ENCODE peak calls at places on chromosomes 13 and 19, in ten cellular contexts. One of them, this sample, is unnamed.

GRCh38 chr13:86000546-86000945 is 201.3 kb upstream of the SLITRK6 start:
- DNase-seq in Right ventricle myocardium superior: no peak
- DNase-seq in AG09319: no peak
- DNase-seq in osteoblast: no peak
- DNase-seq in T1000: no peak
- DNase-seq in activated CD4-positive, CD25-positive, alpha-beta regulatory T cell treated with anti-CD3 and anti-CD28 coated beads, Interleukin-2, amount 50 U/mL, for 16 hours: no peak
- DNase-seq in iPS-NIHi11: no peak
- DNase-seq in stimulated activated CD4-positive, alpha-beta T cell treated with anti-CD3 and anti-CD28 coated beads, Interleukin-2, amount 100 ng/mL, for 4 hours: no peak
- DNase-seq in activated CD4-positive, alpha-beta T cell treated with anti-CD3 and anti-CD28 coated beads for 36 hours: no peak
- DNase-seq in stimulated activated CD8-positive, alpha-beta memory T cell treated with anti-CD3 and anti-CD28 coated beads, Interleukin-15, amount 100 ng/mL, for 1 hour: no peak
- DNase-seq in this sample: no peak

GRCh38 chr13:71536201-71536600 is 330.8 kb downstream of the DACH1 start:
- DNase-seq in AG09319: no peak
- DNase-seq in iPS-NIHi11: no peak
- DNase-seq in activated CD4-positive, CD25-positive, alpha-beta regulatory T cell treated with anti-CD3 and anti-CD28 coated beads, Interleukin-2, amount 50 U/mL, for 16 hours: no peak
- DNase-seq in stimulated activated CD4-positive, alpha-beta T cell treated with anti-CD3 and anti-CD28 coated beads, Interleukin-2, amount 100 ng/mL, for 4 hours: no peak
- DNase-seq in Right ventricle myocardium superior: no peak
- DNase-seq in T1000: no peak
- DNase-seq in activated CD4-positive, alpha-beta T cell treated with anti-CD3 and anti-CD28 coated beads for 36 hours: no peak
- DNase-seq in stimulated activated CD8-positive, alpha-beta memory T cell treated with anti-CD3 and anti-CD28 coated beads, Interleukin-15, amount 100 ng/mL, for 1 hour: no peak
- DNase-seq in osteoblast: no peak
- DNase-seq in this sample: no peak

GRCh38 chr19:35856546-35857149 is at the start of gene KIRREL2:
- DNase-seq in AG09319: no peak
- DNase-seq in iPS-NIHi11: peak
- DNase-seq in T1000: no peak
- DNase-seq in osteoblast: peak
- DNase-seq in activated CD4-positive, alpha-beta T cell treated with anti-CD3 and anti-CD28 coated beads for 36 hours: peak
- DNase-seq in stimulated activated CD8-positive, alpha-beta memory T cell treated with anti-CD3 and anti-CD28 coated beads, Interleukin-15, amount 100 ng/mL, for 1 hour: no peak
- DNase-seq in activated CD4-positive, CD25-positive, alpha-beta regulatory T cell treated with anti-CD3 and anti-CD28 coated beads, Interleukin-2, amount 50 U/mL, for 16 hours: no peak
- DNase-seq in Right ventricle myocardium superior: no peak
- DNase-seq in stimulated activated CD4-positive, alpha-beta T cell treated with anti-CD3 and anti-CD28 coated beads, Interleukin-2, amount 100 ng/mL, for 4 hours: no peak
- DNase-seq in this sample: peak

GRCh38 chr13:47632311-47632710 is 368.8 kb downstream of the SUCLA2 start:
- DNase-seq in activated CD4-positive, alpha-beta T cell treated with anti-CD3 and anti-CD28 coated beads for 36 hours: no peak
- DNase-seq in iPS-NIHi11: no peak
- DNase-seq in stimulated activated CD8-positive, alpha-beta memory T cell treated with anti-CD3 and anti-CD28 coated beads, Interleukin-15, amount 100 ng/mL, for 1 hour: no peak
- DNase-seq in activated CD4-positive, CD25-positive, alpha-beta regulatory T cell treated with anti-CD3 and anti-CD28 coated beads, Interleukin-2, amount 50 U/mL, for 16 hours: no peak
- DNase-seq in osteoblast: no peak
- DNase-seq in T1000: no peak
- DNase-seq in AG09319: no peak
- DNase-seq in Right ventricle myocardium superior: no peak
- DNase-seq in stimulated activated CD4-positive, alpha-beta T cell treated with anti-CD3 and anti-CD28 coated beads, Interleukin-2, amount 100 ng/mL, for 4 hours: no peak
- DNase-seq in this sample: no peak

GRCh38 chr19:41753936-41754529 is 1.3 kb upstream of the CEACAM6 start:
- DNase-seq in T1000: no peak
- DNase-seq in AG09319: no peak
- DNase-seq in osteoblast: no peak
- DNase-seq in Right ventricle myocardium superior: no peak
- DNase-seq in iPS-NIHi11: peak
- DNase-seq in stimulated activated CD4-positive, alpha-beta T cell treated with anti-CD3 and anti-CD28 coated beads, Interleukin-2, amount 100 ng/mL, for 4 hours: peak
- DNase-seq in activated CD4-positive, CD25-positive, alpha-beta regulatory T cell treated with anti-CD3 and anti-CD28 coated beads, Interleukin-2, amount 50 U/mL, for 16 hours: peak
- DNase-seq in stimulated activated CD8-positive, alpha-beta memory T cell treated with anti-CD3 and anti-CD28 coated beads, Interleukin-15, amount 100 ng/mL, for 1 hour: peak
- DNase-seq in activated CD4-positive, alpha-beta T cell treated with anti-CD3 and anti-CD28 coated beads for 36 hours: peak
- DNase-seq in this sample: peak

GRCh38 chr13:41694902-41695301 is 237.6 kb downstream of the RGCC start:
- DNase-seq in stimulated activated CD8-positive, alpha-beta memory T cell treated with anti-CD3 and anti-CD28 coated beads, Interleukin-15, amount 100 ng/mL, for 1 hour: no peak
- DNase-seq in activated CD4-positive, CD25-positive, alpha-beta regulatory T cell treated with anti-CD3 and anti-CD28 coated beads, Interleukin-2, amount 50 U/mL, for 16 hours: no peak
- DNase-seq in Right ventricle myocardium superior: peak
- DNase-seq in T1000: no peak
- DNase-seq in osteoblast: peak
- DNase-seq in iPS-NIHi11: no peak
- DNase-seq in activated CD4-positive, alpha-beta T cell treated with anti-CD3 and anti-CD28 coated beads for 36 hours: no peak
- DNase-seq in AG09319: peak
- DNase-seq in stimulated activated CD4-positive, alpha-beta T cell treated with anti-CD3 and anti-CD28 coated beads, Interleukin-2, amount 100 ng/mL, for 4 hours: no peak
- DNase-seq in this sample: no peak

GRCh38 chr13:93352616-93353015 is 126.0 kb downstream of the GPC6 start:
- DNase-seq in iPS-NIHi11: no peak
- DNase-seq in stimulated activated CD4-positive, alpha-beta T cell treated with anti-CD3 and anti-CD28 coated beads, Interleukin-2, amount 100 ng/mL, for 4 hours: no peak
- DNase-seq in AG09319: no peak
- DNase-seq in Right ventricle myocardium superior: no peak
- DNase-seq in T1000: no peak
- DNase-seq in activated CD4-positive, alpha-beta T cell treated with anti-CD3 and anti-CD28 coated beads for 36 hours: no peak
- DNase-seq in osteoblast: no peak
- DNase-seq in stimulated activated CD8-positive, alpha-beta memory T cell treated with anti-CD3 and anti-CD28 coated beads, Interleukin-15, amount 100 ng/mL, for 1 hour: no peak
- DNase-seq in activated CD4-positive, CD25-positive, alpha-beta regulatory T cell treated with anti-CD3 and anti-CD28 coated beads, Interleukin-2, amount 50 U/mL, for 16 hours: no peak
- DNase-seq in this sample: no peak

GRCh38 chr19:40907968-40908735 is 26.1 kb upstream of the CYP2A7 start:
- DNase-seq in stimulated activated CD4-positive, alpha-beta T cell treated with anti-CD3 and anti-CD28 coated beads, Interleukin-2, amount 100 ng/mL, for 4 hours: peak
- DNase-seq in Right ventricle myocardium superior: no peak
- DNase-seq in T1000: no peak
- DNase-seq in osteoblast: peak
- DNase-seq in activated CD4-positive, CD25-positive, alpha-beta regulatory T cell treated with anti-CD3 and anti-CD28 coated beads, Interleukin-2, amount 50 U/mL, for 16 hours: peak
- DNase-seq in activated CD4-positive, alpha-beta T cell treated with anti-CD3 and anti-CD28 coated beads for 36 hours: peak
- DNase-seq in stimulated activated CD8-positive, alpha-beta memory T cell treated with anti-CD3 and anti-CD28 coated beads, Interleukin-15, amount 100 ng/mL, for 1 hour: peak
- DNase-seq in AG09319: no peak
- DNase-seq in iPS-NIHi11: peak
- DNase-seq in this sample: peak

GRCh38 chr13:99812611-99813010 is 159.0 kb downstream of the ZIC5 start:
- DNase-seq in activated CD4-positive, CD25-positive, alpha-beta regulatory T cell treated with anti-CD3 and anti-CD28 coated beads, Interleukin-2, amount 50 U/mL, for 16 hours: no peak
- DNase-seq in Right ventricle myocardium superior: no peak
- DNase-seq in osteoblast: peak
- DNase-seq in AG09319: no peak
- DNase-seq in stimulated activated CD4-positive, alpha-beta T cell treated with anti-CD3 and anti-CD28 coated beads, Interleukin-2, amount 100 ng/mL, for 4 hours: no peak
- DNase-seq in stimulated activated CD8-positive, alpha-beta memory T cell treated with anti-CD3 and anti-CD28 coated beads, Interleukin-15, amount 100 ng/mL, for 1 hour: no peak
- DNase-seq in activated CD4-positive, alpha-beta T cell treated with anti-CD3 and anti-CD28 coated beads for 36 hours: no peak
- DNase-seq in T1000: peak
- DNase-seq in iPS-NIHi11: no peak
- DNase-seq in this sample: no peak

GRCh38 chr13:106096661-106097092 is 438.8 kb downstream of the EFNB2 start:
- DNase-seq in iPS-NIHi11: no peak
- DNase-seq in stimulated activated CD8-positive, alpha-beta memory T cell treated with anti-CD3 and anti-CD28 coated beads, Interleukin-15, amount 100 ng/mL, for 1 hour: no peak
- DNase-seq in AG09319: no peak
- DNase-seq in T1000: no peak
- DNase-seq in Right ventricle myocardium superior: no peak
- DNase-seq in activated CD4-positive, alpha-beta T cell treated with anti-CD3 and anti-CD28 coated beads for 36 hours: no peak
- DNase-seq in osteoblast: peak
- DNase-seq in stimulated activated CD4-positive, alpha-beta T cell treated with anti-CD3 and anti-CD28 coated beads, Interleukin-2, amount 100 ng/mL, for 4 hours: no peak
- DNase-seq in activated CD4-positive, CD25-positive, alpha-beta regulatory T cell treated with anti-CD3 and anti-CD28 coated beads, Interleukin-2, amount 50 U/mL, for 16 hours: no peak
- DNase-seq in this sample: no peak

GRCh38 chr13:51955281-51955771 is 55.9 kb downstream of the ATP7B start:
- DNase-seq in stimulated activated CD8-positive, alpha-beta memory T cell treated with anti-CD3 and anti-CD28 coated beads, Interleukin-15, amount 100 ng/mL, for 1 hour: no peak
- DNase-seq in T1000: no peak
- DNase-seq in activated CD4-positive, alpha-beta T cell treated with anti-CD3 and anti-CD28 coated beads for 36 hours: no peak
- DNase-seq in Right ventricle myocardium superior: no peak
- DNase-seq in osteoblast: no peak
- DNase-seq in activated CD4-positive, CD25-positive, alpha-beta regulatory T cell treated with anti-CD3 and anti-CD28 coated beads, Interleukin-2, amount 50 U/mL, for 16 hours: no peak
- DNase-seq in iPS-NIHi11: no peak
- DNase-seq in stimulated activated CD4-positive, alpha-beta T cell treated with anti-CD3 and anti-CD28 coated beads, Interleukin-2, amount 100 ng/mL, for 4 hours: no peak
- DNase-seq in AG09319: no peak
- DNase-seq in this sample: no peak

GRCh38 chr19:33864311-33864850 is 67.7 kb downstream of the KCTD15 start:
- DNase-seq in activated CD4-positive, CD25-positive, alpha-beta regulatory T cell treated with anti-CD3 and anti-CD28 coated beads, Interleukin-2, amount 50 U/mL, for 16 hours: no peak
- DNase-seq in Right ventricle myocardium superior: no peak
- DNase-seq in iPS-NIHi11: no peak
- DNase-seq in AG09319: no peak
- DNase-seq in activated CD4-positive, alpha-beta T cell treated with anti-CD3 and anti-CD28 coated beads for 36 hours: no peak
- DNase-seq in osteoblast: no peak
- DNase-seq in T1000: no peak
- DNase-seq in stimulated activated CD8-positive, alpha-beta memory T cell treated with anti-CD3 and anti-CD28 coated beads, Interleukin-15, amount 100 ng/mL, for 1 hour: no peak
- DNase-seq in stimulated activated CD4-positive, alpha-beta T cell treated with anti-CD3 and anti-CD28 coated beads, Interleukin-2, amount 100 ng/mL, for 4 hours: no peak
- DNase-seq in this sample: no peak

GRCh38 chr13:56396318-56396717 is 744.4 kb upstream of the PRR20A start:
- DNase-seq in osteoblast: no peak
- DNase-seq in AG09319: no peak
- DNase-seq in activated CD4-positive, CD25-positive, alpha-beta regulatory T cell treated with anti-CD3 and anti-CD28 coated beads, Interleukin-2, amount 50 U/mL, for 16 hours: no peak
- DNase-seq in stimulated activated CD4-positive, alpha-beta T cell treated with anti-CD3 and anti-CD28 coated beads, Interleukin-2, amount 100 ng/mL, for 4 hours: no peak
- DNase-seq in Right ventricle myocardium superior: no peak
- DNase-seq in T1000: no peak
- DNase-seq in iPS-NIHi11: no peak
- DNase-seq in stimulated activated CD8-positive, alpha-beta memory T cell treated with anti-CD3 and anti-CD28 coated beads, Interleukin-15, amount 100 ng/mL, for 1 hour: no peak
- DNase-seq in activated CD4-positive, alpha-beta T cell treated with anti-CD3 and anti-CD28 coated beads for 36 hours: no peak
- DNase-seq in this sample: no peak

GRCh38 chr19:44598880-44599279 is 14.5 kb upstream of the IGSF23 start:
- DNase-seq in stimulated activated CD4-positive, alpha-beta T cell treated with anti-CD3 and anti-CD28 coated beads, Interleukin-2, amount 100 ng/mL, for 4 hours: no peak
- DNase-seq in AG09319: no peak
- DNase-seq in Right ventricle myocardium superior: no peak
- DNase-seq in stimulated activated CD8-positive, alpha-beta memory T cell treated with anti-CD3 and anti-CD28 coated beads, Interleukin-15, amount 100 ng/mL, for 1 hour: no peak
- DNase-seq in T1000: no peak
- DNase-seq in activated CD4-positive, CD25-positive, alpha-beta regulatory T cell treated with anti-CD3 and anti-CD28 coated beads, Interleukin-2, amount 50 U/mL, for 16 hours: no peak
- DNase-seq in activated CD4-positive, alpha-beta T cell treated with anti-CD3 and anti-CD28 coated beads for 36 hours: no peak
- DNase-seq in osteoblast: no peak
- DNase-seq in iPS-NIHi11: no peak
- DNase-seq in this sample: no peak

GRCh38 chr19:45253396-45254027 is 2.4 kb downstream of the MARK4 start:
- DNase-seq in activated CD4-positive, alpha-beta T cell treated with anti-CD3 and anti-CD28 coated beads for 36 hours: peak
- DNase-seq in T1000: no peak
- DNase-seq in iPS-NIHi11: no peak
- DNase-seq in stimulated activated CD8-positive, alpha-beta memory T cell treated with anti-CD3 and anti-CD28 coated beads, Interleukin-15, amount 100 ng/mL, for 1 hour: no peak
- DNase-seq in osteoblast: peak
- DNase-seq in AG09319: no peak
- DNase-seq in activated CD4-positive, CD25-positive, alpha-beta regulatory T cell treated with anti-CD3 and anti-CD28 coated beads, Interleukin-2, amount 50 U/mL, for 16 hours: no peak
- DNase-seq in stimulated activated CD4-positive, alpha-beta T cell treated with anti-CD3 and anti-CD28 coated beads, Interleukin-2, amount 100 ng/mL, for 4 hours: no peak
- DNase-seq in Right ventricle myocardium superior: no peak
- DNase-seq in this sample: no peak

GRCh38 chr13:80199585-80200292 is 141.2 kb downstream of the SPRY2 start:
- DNase-seq in stimulated activated CD8-positive, alpha-beta memory T cell treated with anti-CD3 and anti-CD28 coated beads, Interleukin-15, amount 100 ng/mL, for 1 hour: no peak
- DNase-seq in stimulated activated CD4-positive, alpha-beta T cell treated with anti-CD3 and anti-CD28 coated beads, Interleukin-2, amount 100 ng/mL, for 4 hours: no peak
- DNase-seq in activated CD4-positive, CD25-positive, alpha-beta regulatory T cell treated with anti-CD3 and anti-CD28 coated beads, Interleukin-2, amount 50 U/mL, for 16 hours: no peak
- DNase-seq in T1000: no peak
- DNase-seq in iPS-NIHi11: no peak
- DNase-seq in activated CD4-positive, alpha-beta T cell treated with anti-CD3 and anti-CD28 coated beads for 36 hours: no peak
- DNase-seq in AG09319: no peak
- DNase-seq in osteoblast: no peak
- DNase-seq in Right ventricle myocardium superior: no peak
- DNase-seq in this sample: no peak

GRCh38 chr19:35601971-35602370 is 10.6 kb upstream of the HAUS5 start:
- DNase-seq in iPS-NIHi11: no peak
- DNase-seq in activated CD4-positive, alpha-beta T cell treated with anti-CD3 and anti-CD28 coated beads for 36 hours: no peak
- DNase-seq in AG09319: no peak
- DNase-seq in Right ventricle myocardium superior: no peak
- DNase-seq in activated CD4-positive, CD25-positive, alpha-beta regulatory T cell treated with anti-CD3 and anti-CD28 coated beads, Interleukin-2, amount 50 U/mL, for 16 hours: no peak
- DNase-seq in stimulated activated CD4-positive, alpha-beta T cell treated with anti-CD3 and anti-CD28 coated beads, Interleukin-2, amount 100 ng/mL, for 4 hours: no peak
- DNase-seq in T1000: no peak
- DNase-seq in osteoblast: no peak
- DNase-seq in stimulated activated CD8-positive, alpha-beta memory T cell treated with anti-CD3 and anti-CD28 coated beads, Interleukin-15, amount 100 ng/mL, for 1 hour: no peak
- DNase-seq in this sample: no peak

GRCh38 chr13:109804654-109805053 is 18.3 kb upstream of the IRS2 start:
- DNase-seq in T1000: no peak
- DNase-seq in AG09319: no peak
- DNase-seq in iPS-NIHi11: no peak
- DNase-seq in activated CD4-positive, alpha-beta T cell treated with anti-CD3 and anti-CD28 coated beads for 36 hours: no peak
- DNase-seq in stimulated activated CD8-positive, alpha-beta memory T cell treated with anti-CD3 and anti-CD28 coated beads, Interleukin-15, amount 100 ng/mL, for 1 hour: no peak
- DNase-seq in activated CD4-positive, CD25-positive, alpha-beta regulatory T cell treated with anti-CD3 and anti-CD28 coated beads, Interleukin-2, amount 50 U/mL, for 16 hours: no peak
- DNase-seq in stimulated activated CD4-positive, alpha-beta T cell treated with anti-CD3 and anti-CD28 coated beads, Interleukin-2, amount 100 ng/mL, for 4 hours: no peak
- DNase-seq in osteoblast: no peak
- DNase-seq in Right ventricle myocardium superior: no peak
- DNase-seq in this sample: peak

GRCh38 chr19:51777570-51778460 is 16.8 kb downstream of the FPR2 start:
- DNase-seq in activated CD4-positive, alpha-beta T cell treated with anti-CD3 and anti-CD28 coated beads for 36 hours: peak
- DNase-seq in Right ventricle myocardium superior: peak
- DNase-seq in T1000: peak
- DNase-seq in AG09319: peak
- DNase-seq in stimulated activated CD4-positive, alpha-beta T cell treated with anti-CD3 and anti-CD28 coated beads, Interleukin-2, amount 100 ng/mL, for 4 hours: peak
- DNase-seq in stimulated activated CD8-positive, alpha-beta memory T cell treated with anti-CD3 and anti-CD28 coated beads, Interleukin-15, amount 100 ng/mL, for 1 hour: peak
- DNase-seq in osteoblast: no peak
- DNase-seq in iPS-NIHi11: peak
- DNase-seq in activated CD4-positive, CD25-positive, alpha-beta regulatory T cell treated with anti-CD3 and anti-CD28 coated beads, Interleukin-2, amount 50 U/mL, for 16 hours: peak
- DNase-seq in this sample: peak

GRCh38 chr13:40084934-40085333 is 429.5 kb downstream of the COG6 start:
- DNase-seq in Right ventricle myocardium superior: no peak
- DNase-seq in activated CD4-positive, CD25-positive, alpha-beta regulatory T cell treated with anti-CD3 and anti-CD28 coated beads, Interleukin-2, amount 50 U/mL, for 16 hours: no peak
- DNase-seq in T1000: no peak
- DNase-seq in stimulated activated CD8-positive, alpha-beta memory T cell treated with anti-CD3 and anti-CD28 coated beads, Interleukin-15, amount 100 ng/mL, for 1 hour: no peak
- DNase-seq in stimulated activated CD4-positive, alpha-beta T cell treated with anti-CD3 and anti-CD28 coated beads, Interleukin-2, amount 100 ng/mL, for 4 hours: no peak
- DNase-seq in activated CD4-positive, alpha-beta T cell treated with anti-CD3 and anti-CD28 coated beads for 36 hours: no peak
- DNase-seq in iPS-NIHi11: no peak
- DNase-seq in AG09319: no peak
- DNase-seq in osteoblast: no peak
- DNase-seq in this sample: no peak

GRCh38 chr19:48614436-48615144 is at the start of gene FAM83E:
- DNase-seq in stimulated activated CD8-positive, alpha-beta memory T cell treated with anti-CD3 and anti-CD28 coated beads, Interleukin-15, amount 100 ng/mL, for 1 hour: no peak
- DNase-seq in Right ventricle myocardium superior: no peak
- DNase-seq in activated CD4-positive, CD25-positive, alpha-beta regulatory T cell treated with anti-CD3 and anti-CD28 coated beads, Interleukin-2, amount 50 U/mL, for 16 hours: no peak
- DNase-seq in activated CD4-positive, alpha-beta T cell treated with anti-CD3 and anti-CD28 coated beads for 36 hours: peak
- DNase-seq in stimulated activated CD4-positive, alpha-beta T cell treated with anti-CD3 and anti-CD28 coated beads, Interleukin-2, amount 100 ng/mL, for 4 hours: no peak
- DNase-seq in T1000: no peak
- DNase-seq in iPS-NIHi11: peak
- DNase-seq in AG09319: no peak
- DNase-seq in osteoblast: peak
- DNase-seq in this sample: peak

GRCh38 chr13:38483623-38484022 is 134.0 kb downstream of the UFM1 start:
- DNase-seq in AG09319: no peak
- DNase-seq in Right ventricle myocardium superior: no peak
- DNase-seq in stimulated activated CD4-positive, alpha-beta T cell treated with anti-CD3 and anti-CD28 coated beads, Interleukin-2, amount 100 ng/mL, for 4 hours: no peak
- DNase-seq in iPS-NIHi11: no peak
- DNase-seq in activated CD4-positive, alpha-beta T cell treated with anti-CD3 and anti-CD28 coated beads for 36 hours: no peak
- DNase-seq in osteoblast: no peak
- DNase-seq in T1000: no peak
- DNase-seq in stimulated activated CD8-positive, alpha-beta memory T cell treated with anti-CD3 and anti-CD28 coated beads, Interleukin-15, amount 100 ng/mL, for 1 hour: no peak
- DNase-seq in activated CD4-positive, CD25-positive, alpha-beta regulatory T cell treated with anti-CD3 and anti-CD28 coated beads, Interleukin-2, amount 50 U/mL, for 16 hours: no peak
- DNase-seq in this sample: no peak

GRCh38 chr13:91813255-91813654 is 414.8 kb downstream of the GPC5 start:
- DNase-seq in AG09319: no peak
- DNase-seq in stimulated activated CD4-positive, alpha-beta T cell treated with anti-CD3 and anti-CD28 coated beads, Interleukin-2, amount 100 ng/mL, for 4 hours: no peak
- DNase-seq in activated CD4-positive, alpha-beta T cell treated with anti-CD3 and anti-CD28 coated beads for 36 hours: no peak
- DNase-seq in activated CD4-positive, CD25-positive, alpha-beta regulatory T cell treated with anti-CD3 and anti-CD28 coated beads, Interleukin-2, amount 50 U/mL, for 16 hours: no peak
- DNase-seq in iPS-NIHi11: no peak
- DNase-seq in stimulated activated CD8-positive, alpha-beta memory T cell treated with anti-CD3 and anti-CD28 coated beads, Interleukin-15, amount 100 ng/mL, for 1 hour: no peak
- DNase-seq in T1000: no peak
- DNase-seq in Right ventricle myocardium superior: peak
- DNase-seq in osteoblast: no peak
- DNase-seq in this sample: no peak

GRCh38 chr19:48962029-48962848 is 2.9 kb upstream of the FTL start:
- DNase-seq in activated CD4-positive, CD25-positive, alpha-beta regulatory T cell treated with anti-CD3 and anti-CD28 coated beads, Interleukin-2, amount 50 U/mL, for 16 hours: no peak
- DNase-seq in iPS-NIHi11: no peak
- DNase-seq in AG09319: no peak
- DNase-seq in stimulated activated CD8-positive, alpha-beta memory T cell treated with anti-CD3 and anti-CD28 coated beads, Interleukin-15, amount 100 ng/mL, for 1 hour: no peak
- DNase-seq in stimulated activated CD4-positive, alpha-beta T cell treated with anti-CD3 and anti-CD28 coated beads, Interleukin-2, amount 100 ng/mL, for 4 hours: no peak
- DNase-seq in osteoblast: peak
- DNase-seq in Right ventricle myocardium superior: peak
- DNase-seq in T1000: no peak
- DNase-seq in activated CD4-positive, alpha-beta T cell treated with anti-CD3 and anti-CD28 coated beads for 36 hours: peak
- DNase-seq in this sample: peak

GRCh38 chr13:113087923-113088690 is 17.5 kb upstream of the F7 start:
- DNase-seq in iPS-NIHi11: no peak
- DNase-seq in AG09319: no peak
- DNase-seq in stimulated activated CD4-positive, alpha-beta T cell treated with anti-CD3 and anti-CD28 coated beads, Interleukin-2, amount 100 ng/mL, for 4 hours: no peak
- DNase-seq in stimulated activated CD8-positive, alpha-beta memory T cell treated with anti-CD3 and anti-CD28 coated beads, Interleukin-15, amount 100 ng/mL, for 1 hour: no peak
- DNase-seq in osteoblast: no peak
- DNase-seq in Right ventricle myocardium superior: peak
- DNase-seq in activated CD4-positive, alpha-beta T cell treated with anti-CD3 and anti-CD28 coated beads for 36 hours: no peak
- DNase-seq in activated CD4-positive, CD25-positive, alpha-beta regulatory T cell treated with anti-CD3 and anti-CD28 coated beads, Interleukin-2, amount 50 U/mL, for 16 hours: no peak
- DNase-seq in T1000: no peak
- DNase-seq in this sample: no peak

GRCh38 chr13:42110410-42111155 is 62.1 kb downstream of the DGKH start:
- DNase-seq in osteoblast: peak
- DNase-seq in T1000: no peak
- DNase-seq in iPS-NIHi11: peak
- DNase-seq in activated CD4-positive, CD25-positive, alpha-beta regulatory T cell treated with anti-CD3 and anti-CD28 coated beads, Interleukin-2, amount 50 U/mL, for 16 hours: peak
- DNase-seq in stimulated activated CD8-positive, alpha-beta memory T cell treated with anti-CD3 and anti-CD28 coated beads, Interleukin-15, amount 100 ng/mL, for 1 hour: peak
- DNase-seq in Right ventricle myocardium superior: no peak
- DNase-seq in activated CD4-positive, alpha-beta T cell treated with anti-CD3 and anti-CD28 coated beads for 36 hours: peak
- DNase-seq in AG09319: peak
- DNase-seq in stimulated activated CD4-positive, alpha-beta T cell treated with anti-CD3 and anti-CD28 coated beads, Interleukin-2, amount 100 ng/mL, for 4 hours: peak
- DNase-seq in this sample: peak

GRCh38 chr19:17687857-17688784 is at the start of gene UNC13A:
- DNase-seq in Right ventricle myocardium superior: peak
- DNase-seq in stimulated activated CD4-positive, alpha-beta T cell treated with anti-CD3 and anti-CD28 coated beads, Interleukin-2, amount 100 ng/mL, for 4 hours: no peak
- DNase-seq in activated CD4-positive, alpha-beta T cell treated with anti-CD3 and anti-CD28 coated beads for 36 hours: peak
- DNase-seq in activated CD4-positive, CD25-positive, alpha-beta regulatory T cell treated with anti-CD3 and anti-CD28 coated beads, Interleukin-2, amount 50 U/mL, for 16 hours: no peak
- DNase-seq in AG09319: no peak
- DNase-seq in T1000: no peak
- DNase-seq in osteoblast: peak
- DNase-seq in iPS-NIHi11: peak
- DNase-seq in stimulated activated CD8-positive, alpha-beta memory T cell treated with anti-CD3 and anti-CD28 coated beads, Interleukin-15, amount 100 ng/mL, for 1 hour: no peak
- DNase-seq in this sample: peak

GRCh38 chr19:33470686-33471085 is 50.9 kb downstream of the PEPD start:
- DNase-seq in stimulated activated CD8-positive, alpha-beta memory T cell treated with anti-CD3 and anti-CD28 coated beads, Interleukin-15, amount 100 ng/mL, for 1 hour: no peak
- DNase-seq in T1000: no peak
- DNase-seq in stimulated activated CD4-positive, alpha-beta T cell treated with anti-CD3 and anti-CD28 coated beads, Interleukin-2, amount 100 ng/mL, for 4 hours: no peak
- DNase-seq in iPS-NIHi11: no peak
- DNase-seq in AG09319: no peak
- DNase-seq in osteoblast: peak
- DNase-seq in activated CD4-positive, alpha-beta T cell treated with anti-CD3 and anti-CD28 coated beads for 36 hours: no peak
- DNase-seq in activated CD4-positive, CD25-positive, alpha-beta regulatory T cell treated with anti-CD3 and anti-CD28 coated beads, Interleukin-2, amount 50 U/mL, for 16 hours: no peak
- DNase-seq in Right ventricle myocardium superior: no peak
- DNase-seq in this sample: no peak